ENCODE peak calls at places on chromosome 19, in four cellular contexts. I is left lung, K is T follicular helper cell, O is EH. Y is an unnamed sample.

GRCh38 chr19:58227964-58228583 is 640 bp upstream of the ZNF544 start:
- DNase-seq in I (no peak), K (no peak), O (no peak), Y (no peak)

GRCh38 chr19:15297416-15298224 is 34.7 kb downstream of the BRD4 start:
- DNase-seq in O (peak), I (no peak), K (peak), Y (peak)

GRCh38 chr19:5585461-5586299 is 17.9 kb upstream of the TINCR start:
- DNase-seq in I (no peak), K (no peak), O (no peak), Y (peak)

GRCh38 chr19:34336781-34337271 is 28.2 kb upstream of the GPI start:
- DNase-seq in K (peak), I (no peak), O (peak), Y (no peak)

GRCh38 chr19:47269596-47269995 is 5.1 kb upstream of the INAFM1 start:
- DNase-seq in I (no peak), O (no peak), K (no peak), Y (no peak)

GRCh38 chr19:21474671-21475181 is 30.7 kb upstream of the ZNF429 start:
- DNase-seq in K (peak), I (peak), O (peak), Y (peak)

GRCh38 chr19:34432797-34433196 is 4.6 kb downstream of the UBA2 start:
- DNase-seq in O (no peak), K (no peak), I (no peak), Y (no peak)

GRCh38 chr19:45508931-45509691 is 1.8 kb downstream of the VASP start:
- DNase-seq in I (peak), K (no peak), O (peak), Y (no peak)

GRCh38 chr19:6737873-6738725 is 719 bp upstream of the GPR108 start:
- DNase-seq in K (peak), O (peak), I (peak), Y (peak)

GRCh38 chr19:48617146-48617937 is 1.6 kb downstream of the RPL18 start:
- DNase-seq in K (no peak), O (peak), I (no peak), Y (no peak)

GRCh38 chr19:11426656-11427055 is 7.5 kb upstream of the RGL3 start:
- DNase-seq in O (no peak), K (no peak), I (no peak), Y (no peak)

GRCh38 chr19:14000691-14001365 is 5.3 kb downstream of the RFX1 start:
- DNase-seq in I (peak), O (no peak), K (no peak), Y (no peak)

GRCh38 chr19:7979011-7979410 is 26.4 kb downstream of the ELAVL1 start:
- DNase-seq in O (no peak), I (peak), K (no peak), Y (no peak)

GRCh38 chr19:383040-383439 is 25.9 kb downstream of the C2CD4C start:
- DNase-seq in K (no peak), I (no peak), O (no peak), Y (no peak)

GRCh38 chr19:33794578-33795369 is 1.9 kb upstream of the KCTD15 start:
- DNase-seq in O (peak), I (no peak), K (no peak), Y (no peak)

GRCh38 chr19:45170146-45171106 is 7.6 kb downstream of the TRAPPC6A start:
- DNase-seq in I (no peak), O (no peak), K (no peak), Y (no peak)

GRCh38 chr19:58382997-58383603 is 2.3 kb upstream of the ZNF837 start:
- DNase-seq in I (peak), K (no peak), O (no peak), Y (no peak)

GRCh38 chr19:46882034-46882433 is 21.2 kb downstream of the ARHGAP35 start:
- DNase-seq in K (no peak), I (no peak), O (no peak), Y (no peak)

GRCh38 chr19:16442386-16443276 is 29.1 kb downstream of the EPS15L1 start:
- DNase-seq in K (no peak), I (peak), O (no peak), Y (no peak)

GRCh38 chr19:37855098-37855497 is 51.3 kb downstream of the WDR87 start:
- DNase-seq in O (no peak), I (peak), K (no peak), Y (no peak)

GRCh38 chr19:27974082-27974513 is 1238.9 kb downstream of the UQCRFS1 start:
- DNase-seq in I (no peak), O (no peak), K (no peak), Y (no peak)

GRCh38 chr19:7738023-7738422 is 6.1 kb upstream of the CLEC4G start:
- DNase-seq in O (no peak), I (no peak), K (no peak), Y (no peak)

GRCh38 chr19:48925240-48925843 is 8.2 kb upstream of the DHDH start:
- DNase-seq in O (peak), I (no peak), K (no peak), Y (no peak)

GRCh38 chr19:55809381-55810058 is 22.3 kb downstream of the NLRP11 start:
- DNase-seq in K (no peak), O (peak), I (peak), Y (no peak)

GRCh38 chr19:33152178-33152577 is 20.3 kb downstream of the WDR88 start:
- DNase-seq in K (no peak), O (no peak), I (no peak), Y (no peak)

GRCh38 chr19:35556846-35557538 is 6.5 kb downstream of the ATP4A start:
- DNase-seq in O (no peak), K (no peak), I (no peak), Y (no peak)